ENCODE peak calls at places on chromosomes 1 and 21, in four cellular contexts. One of them, this sample, is unnamed.

GRCh38 chr1:121522061-121522759 is 337.4 kb downstream of the SRGAP2C start:
- DNase-seq in HT-29: peak
- DNase-seq in HCT116: no peak
- DNase-seq in T-helper 9 cell: no peak
- DNase-seq in this sample: no peak

GRCh38 chr1:207191061-207191460 is 87.0 kb downstream of the C4BPA start:
- DNase-seq in HT-29: no peak
- DNase-seq in T-helper 9 cell: no peak
- DNase-seq in HCT116: no peak
- DNase-seq in this sample: no peak

GRCh38 chr21:38310619-38311018 is 53.8 kb downstream of the KCNJ15 start:
- DNase-seq in HCT116: no peak
- DNase-seq in HT-29: no peak
- DNase-seq in T-helper 9 cell: no peak
- DNase-seq in this sample: no peak

GRCh38 chr1:62294211-62294610 is 25.0 kb downstream of the KANK4 start:
- DNase-seq in HT-29: peak
- DNase-seq in HCT116: peak
- DNase-seq in T-helper 9 cell: no peak
- DNase-seq in this sample: no peak

GRCh38 chr1:37676281-37677243 is 15.8 kb upstream of the CDCA8 start:
- DNase-seq in T-helper 9 cell: no peak
- DNase-seq in HCT116: no peak
- DNase-seq in HT-29: no peak
- DNase-seq in this sample: no peak

GRCh38 chr1:26696645-26697440 is 1.0 kb downstream of the ARID1A start:
- DNase-seq in HT-29: peak
- DNase-seq in T-helper 9 cell: peak
- DNase-seq in HCT116: no peak
- DNase-seq in this sample: peak

GRCh38 chr1:36306210-36306901 is at the start of gene SH3D21:
- DNase-seq in HT-29: peak
- DNase-seq in HCT116: no peak
- DNase-seq in T-helper 9 cell: peak
- DNase-seq in this sample: peak

GRCh38 chr21:41610042-41610839 is 102.3 kb upstream of the TMPRSS2 start:
- DNase-seq in T-helper 9 cell: no peak
- DNase-seq in HCT116: peak
- DNase-seq in HT-29: peak
- DNase-seq in this sample: no peak

GRCh38 chr1:11522400-11523235 is 43.7 kb downstream of the DISP3 start:
- DNase-seq in HT-29: no peak
- DNase-seq in T-helper 9 cell: no peak
- DNase-seq in HCT116: no peak
- DNase-seq in this sample: no peak

GRCh38 chr21:41825216-41825615 is 53.9 kb downstream of the PRDM15 start:
- DNase-seq in T-helper 9 cell: no peak
- DNase-seq in HCT116: no peak
- DNase-seq in HT-29: no peak
- DNase-seq in this sample: no peak

GRCh38 chr1:114320586-114320985 is 166.9 kb upstream of the SYT6 start:
- DNase-seq in T-helper 9 cell: no peak
- DNase-seq in HT-29: no peak
- DNase-seq in HCT116: no peak
- DNase-seq in this sample: no peak

This sample was measured in Peyer's patch.